ENCODE peak calls at places on chromosome 6, in five cellular contexts. O is CD4-positive, alpha-beta T cell; H is activated B cell treated with CpG ODN at 0.5 μM for 24 hours; Q is stimulated activated CD4-positive, alpha-beta T cell treated with anti-CD3 and anti-CD28 coated beads, Interleukin-1b, Interleukin-23, amount 100 ng/mL, for 24 hours; V is GM12878. I is an unnamed sample.

GRCh38 chr6:119351005-119351394 is 1.4 kb upstream of the MAN1A1 start:
- DNase-seq in O (no peak), H (no peak), Q (no peak), V (no peak), I (no peak)

GRCh38 chr6:170098428-170099170 is 192.3 kb downstream of the DLL1 start:
- DNase-seq in O (no peak), H (peak), Q (no peak), V (no peak), I (no peak)

GRCh38 chr6:36422714-36423100 is 19.9 kb downstream of the PXT1 start:
- DNase-seq in O (no peak), H (no peak), Q (no peak), V (no peak), I (no peak)

GRCh38 chr6:73451166-73452106 is 661 bp downstream of the CGAS start:
- DNase-seq in O (peak), H (peak), Q (peak), V (no peak), I (no peak)

GRCh38 chr6:13741358-13741757 is 29.7 kb upstream of the RANBP9 start:
- DNase-seq in O (no peak), H (no peak), Q (no peak), V (no peak), I (no peak)

GRCh38 chr6:21019614-21020013 is 485.4 kb downstream of the CDKAL1 start:
- DNase-seq in O (no peak), H (no peak), Q (no peak), V (no peak), I (no peak)

GRCh38 chr6:22880686-22881433 is 311.5 kb downstream of the HDGFL1 start:
- DNase-seq in O (no peak), H (no peak), Q (no peak), V (no peak), I (peak)

GRCh38 chr6:45543298-45544235 is 165.8 kb upstream of the SUPT3H start:
- DNase-seq in O (no peak), H (no peak), Q (no peak), V (no peak), I (no peak)

GRCh38 chr6:11217360-11218076 is 14.9 kb downstream of the NEDD9 start:
- DNase-seq in O (no peak), H (no peak), Q (no peak), V (peak), I (no peak)

GRCh38 chr6:54621285-54621684 is 225.3 kb upstream of the FAM83B start:
- DNase-seq in O (no peak), H (no peak), Q (no peak), V (no peak), I (no peak)

GRCh38 chr6:151021878-151022277 is 156.4 kb downstream of the MTHFD1L start:
- DNase-seq in O (no peak), H (no peak), Q (no peak), V (no peak), I (no peak)

GRCh38 chr6:158753826-158754225 is 65.3 kb downstream of the EZR start:
- DNase-seq in O (no peak), H (no peak), Q (no peak), V (no peak), I (no peak)

GRCh38 chr6:38708483-38708882 is 5.5 kb upstream of the GLO1 start:
- DNase-seq in O (no peak), H (no peak), Q (no peak), V (no peak), I (no peak)

GRCh38 chr6:136562211-136562610 is 12.0 kb upstream of the MAP7 start:
- DNase-seq in O (no peak), H (no peak), Q (no peak), V (no peak), I (no peak)

GRCh38 chr6:107101661-107102413 is 13.5 kb downstream of the BEND3 start:
- DNase-seq in O (no peak), H (no peak), Q (no peak), V (no peak), I (no peak)

GRCh38 chr6:34190504-34191122 is 44.7 kb upstream of the GRM4 start:
- DNase-seq in O (no peak), H (no peak), Q (no peak), V (no peak), I (no peak)

GRCh38 chr6:72742274-72742673 is 120.4 kb downstream of the KCNQ5 start:
- DNase-seq in O (no peak), H (no peak), Q (no peak), V (no peak), I (no peak)

GRCh38 chr6:13175759-13176158 is 152.6 kb downstream of the TBC1D7 start:
- DNase-seq in O (no peak), H (no peak), Q (no peak), V (no peak), I (no peak)

GRCh38 chr6:1391692-1392309 is 2.4 kb downstream of the FOXF2 start:
- DNase-seq in O (no peak), H (no peak), Q (no peak), V (no peak), I (no peak)

GRCh38 chr6:156777866-156778614 is 862 bp downstream of the ARID1B start:
- DNase-seq in O (peak), H (peak), Q (peak), V (no peak), I (no peak)

GRCh38 chr6:149831380-149831820 is 32.8 kb downstream of the LRP11 start:
- DNase-seq in O (no peak), H (no peak), Q (no peak), V (no peak), I (no peak)

GRCh38 chr6:46521464-46521971 is 30.3 kb upstream of the RCAN2 start:
- DNase-seq in O (no peak), H (no peak), Q (no peak), V (no peak), I (no peak)

GRCh38 chr6:157693867-157694266 is 129.2 kb upstream of the SNX9 start:
- DNase-seq in O (no peak), H (no peak), Q (no peak), V (no peak), I (no peak)

GRCh38 chr6:137823826-137824501 is 43.1 kb upstream of the TNFAIP3 start:
- DNase-seq in O (peak), H (no peak), Q (no peak), V (no peak), I (peak)

GRCh38 chr6:111283707-111284106 is 196.4 kb downstream of the SLC16A10 start:
- DNase-seq in O (no peak), H (no peak), Q (no peak), V (no peak), I (no peak)

GRCh38 chr6:42135161-42135560 is 7.3 kb downstream of the C6orf132 start:
- DNase-seq in O (no peak), H (no peak), Q (no peak), V (no peak), I (no peak)

GRCh38 chr6:74568851-74569250 is 637.0 kb downstream of the COL12A1 start:
- DNase-seq in O (no peak), H (no peak), Q (no peak), V (no peak), I (no peak)

GRCh38 chr6:118581489-118581959 is 33.4 kb downstream of the PLN start:
- DNase-seq in O (no peak), H (no peak), Q (no peak), V (no peak), I (peak)

GRCh38 chr6:145735356-145736165 is at the start of gene EPM2A:
- DNase-seq in O (no peak), H (peak), Q (peak), V (peak), I (no peak)

GRCh38 chr6:77463881-77464867 is 883 bp upstream of the HTR1B start:
- DNase-seq in O (no peak), H (no peak), Q (no peak), V (no peak), I (no peak)

GRCh38 chr6:31541059-31541657 is 645 bp downstream of the DDX39B start:
- DNase-seq in O (peak), H (peak), Q (no peak), V (no peak), I (no peak)

GRCh38 chr6:159961523-159961922 is 7.4 kb upstream of the IGF2R start:
- DNase-seq in O (no peak), H (no peak), Q (no peak), V (no peak), I (no peak)

GRCh38 chr6:130303436-130303835 is 62.4 kb upstream of the TMEM200A start:
- DNase-seq in O (no peak), H (no peak), Q (no peak), V (no peak), I (peak)

GRCh38 chr6:20487669-20488375 is 46.4 kb upstream of the CDKAL1 start:
- DNase-seq in O (no peak), H (no peak), Q (no peak), V (no peak), I (no peak)

GRCh38 chr6:9745966-9746365 is 668.9 kb downstream of the TFAP2A start:
- DNase-seq in O (no peak), H (no peak), Q (no peak), V (no peak), I (no peak)

GRCh38 chr6:166825553-166826145 is 130.7 kb downstream of the RNASET2 start:
- DNase-seq in O (no peak), H (no peak), Q (no peak), V (no peak), I (no peak)

GRCh38 chr6:30730611-30731435 is 10.7 kb downstream of the TUBB start:
- DNase-seq in O (peak), H (peak), Q (peak), V (no peak), I (no peak)

GRCh38 chr6:33740204-33740608 is 6.5 kb downstream of the IP6K3 start:
- DNase-seq in O (no peak), H (no peak), Q (no peak), V (no peak), I (no peak)

GRCh38 chr6:1611572-1612385 is 2.1 kb downstream of the FOXC1 start:
- DNase-seq in O (no peak), H (no peak), Q (no peak), V (no peak), I (no peak)

GRCh38 chr6:141492885-141493284 is 639.8 kb upstream of the GJE1 start:
- DNase-seq in O (no peak), H (no peak), Q (no peak), V (no peak), I (no peak)